ENCODE peak calls at places on chromosomes 4 and X, in seven cellular contexts. J, M, P, Q, S, N and U are unnamed samples.

GRCh38 chrX:10620121-10620699 is at the start of gene MID1:
- DNase-seq in S (no peak), Q (peak), P (no peak), N (peak), M (no peak), J (peak), U (peak)

GRCh38 chr4:37445023-37445422 is 200.5 kb downstream of the NWD2 start:
- DNase-seq in P (no peak), Q (no peak), S (no peak), J (no peak), N (no peak), M (no peak), U (no peak)

GRCh38 chrX:68982476-68982875 is 153.7 kb downstream of the EFNB1 start:
- DNase-seq in N (no peak), Q (no peak), P (no peak), J (no peak), S (no peak), M (no peak), U (no peak)

GRCh38 chr4:56611501-56611900 is 69.6 kb downstream of the HOPX start:
- DNase-seq in Q (no peak), P (no peak), N (no peak), M (no peak), S (no peak), J (no peak), U (no peak)

GRCh38 chr4:71147261-71147660 is 153.8 kb downstream of the DCK start:
- DNase-seq in S (no peak), Q (peak), M (no peak), P (no peak), J (no peak), N (no peak), U (no peak)

GRCh38 chrX:129650821-129651510 is 3.8 kb downstream of the APLN start:
- DNase-seq in N (no peak), J (no peak), P (no peak), Q (no peak), S (no peak), M (no peak), U (no peak)

GRCh38 chrX:40155617-40156471 is 58.1 kb upstream of the BCOR start:
- DNase-seq in M (no peak), N (no peak), Q (no peak), S (no peak), J (no peak), P (no peak), U (peak)

GRCh38 chr4:8847331-8847730 is 24.3 kb downstream of the HMX1 start:
- DNase-seq in M (no peak), Q (no peak), J (no peak), S (no peak), N (no peak), P (no peak), U (no peak)

GRCh38 chr4:56654238-56654632 is 26.9 kb downstream of the HOPX start:
- DNase-seq in Q (no peak), N (no peak), S (peak), P (no peak), M (no peak), J (peak), U (no peak)

GRCh38 chr4:152663203-152664066 is 16.4 kb downstream of the TMEM154 start:
- DNase-seq in Q (no peak), P (no peak), J (no peak), M (no peak), S (no peak), N (no peak), U (no peak)

GRCh38 chr4:5112333-5112732 is 61.1 kb downstream of the STK32B start:
- DNase-seq in J (no peak), M (no peak), N (no peak), S (no peak), Q (no peak), P (no peak), U (no peak)

GRCh38 chrX:111270339-111270738 is at the start of gene CAPN6:
- DNase-seq in M (no peak), Q (no peak), S (no peak), J (no peak), P (peak), N (no peak), U (peak)

GRCh38 chr4:6079965-6080364 is 61.7 kb upstream of the C4orf50 start:
- DNase-seq in Q (no peak), S (no peak), J (no peak), M (no peak), N (no peak), P (no peak), U (no peak)

GRCh38 chr4:7384003-7384928 is 50.5 kb downstream of the PSAPL1 start:
- DNase-seq in S (no peak), Q (no peak), P (no peak), M (no peak), N (no peak), J (no peak), U (no peak)

GRCh38 chrX:124504106-124504983 is 158.0 kb downstream of the SH2D1A start:
- DNase-seq in J (no peak), P (no peak), N (no peak), S (no peak), M (no peak), Q (no peak), U (peak)

GRCh38 chr4:2695661-2696060 is 60.5 kb downstream of the TNIP2 start:
- DNase-seq in P (no peak), Q (no peak), N (no peak), J (no peak), M (no peak), S (no peak), U (no peak)

GRCh38 chr4:3287271-3287971 is 5.4 kb upstream of the RGS12 start:
- DNase-seq in J (no peak), M (no peak), P (no peak), N (no peak), Q (no peak), S (no peak), U (no peak)

GRCh38 chr4:118904418-118904817 is 15.8 kb downstream of the SYNPO2 start:
- DNase-seq in M (no peak), J (no peak), N (no peak), P (no peak), S (no peak), Q (no peak), U (no peak)